ENCODE peak calls at places on chromosomes 3 and 15, in five cellular contexts. I, Q, A, H and C are unnamed samples.

GRCh38 chr15:79535536-79535935 is 103.4 kb downstream of the MINAR1 start:
- DNase-seq in I (no peak), Q (no peak), A (no peak), H (no peak), C (no peak)

GRCh38 chr3:127473244-127474024 is 117.1 kb downstream of the TPRA1 start:
- DNase-seq in I (peak; percentile 84), Q (peak; percentile 53), A (no peak), H (peak; percentile 27), C (peak; percentile 80)

GRCh38 chr15:96285306-96285705 is 45.2 kb upstream of the NR2F2 start:
- DNase-seq in I (no peak), Q (no peak), A (no peak), H (no peak), C (no peak)

GRCh38 chr3:8445861-8446260 is 55.8 kb upstream of the LMCD1 start:
- DNase-seq in I (no peak), Q (no peak), A (no peak), H (no peak), C (no peak)

GRCh38 chr3:169128579-169128978 is 534.9 kb downstream of the MECOM start:
- DNase-seq in I (no peak), Q (no peak), A (no peak), H (no peak), C (no peak)

GRCh38 chr3:14432996-14433572 is 30.7 kb downstream of the SLC6A6 start:
- DNase-seq in I (no peak), Q (no peak), A (no peak), H (no peak), C (no peak)

GRCh38 chr15:95013379-95013778 is 782.0 kb downstream of the MCTP2 start:
- DNase-seq in I (no peak), Q (no peak), A (no peak), H (no peak), C (no peak)

GRCh38 chr3:31858439-31858838 is 122.6 kb downstream of the OSBPL10 start:
- DNase-seq in I (no peak), Q (no peak), A (no peak), H (no peak), C (no peak)

GRCh38 chr3:62679988-62680387 is 195.2 kb downstream of the CADPS start:
- DNase-seq in I (no peak), Q (no peak), A (no peak), H (no peak), C (no peak)

GRCh38 chr15:48896775-48897143 is 18.8 kb downstream of the EID1 start:
- DNase-seq in I (no peak), Q (no peak), A (no peak), H (no peak), C (no peak)

DNA sequence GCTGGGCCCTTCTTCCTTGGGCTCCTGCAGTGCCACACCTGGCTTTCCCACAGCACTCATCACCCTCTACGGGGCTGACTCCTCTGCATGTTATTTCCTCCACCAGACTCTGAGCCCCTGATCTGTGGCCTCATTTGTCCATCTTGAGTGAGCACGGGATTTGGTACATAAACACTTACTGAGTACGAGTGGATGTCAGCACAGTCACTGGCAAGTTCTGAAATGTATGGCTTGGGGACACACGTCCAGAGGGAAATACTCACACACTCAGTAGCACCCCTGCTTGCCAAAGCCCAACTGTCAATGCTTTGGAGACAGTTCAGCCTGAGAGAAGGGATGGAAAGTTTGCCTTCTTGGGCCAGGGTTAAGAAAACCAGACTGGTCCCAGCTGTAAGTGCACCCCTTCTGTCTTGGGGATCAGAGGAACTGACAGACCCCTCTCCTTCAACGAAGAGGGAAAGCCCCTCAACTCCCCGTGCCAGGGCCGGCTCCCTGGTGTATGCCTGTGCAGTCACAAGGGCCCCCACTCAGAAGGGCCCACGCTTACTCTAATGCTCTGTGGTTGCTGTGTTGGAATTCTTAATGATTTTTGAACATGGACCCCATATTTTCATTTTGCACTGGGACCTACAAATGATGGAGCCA is 71.9 kb downstream of the UMPS start:
- DNase-seq in I (no peak), Q (no peak), A (no peak), H (no peak), C (no peak)
- TF ChIP-seq ZNF274 in I (no peak), Q (no peak), A (no peak), H (no peak), C (no peak)

GRCh38 chr3:190142041-190142440 is 21.3 kb upstream of the P3H2 start:
- DNase-seq in I (no peak), Q (no peak), A (no peak), H (no peak), C (no peak)
- TF ChIP-seq ZNF274 in I (no peak), Q (no peak), A (no peak), H (no peak), C (no peak)

DNA sequence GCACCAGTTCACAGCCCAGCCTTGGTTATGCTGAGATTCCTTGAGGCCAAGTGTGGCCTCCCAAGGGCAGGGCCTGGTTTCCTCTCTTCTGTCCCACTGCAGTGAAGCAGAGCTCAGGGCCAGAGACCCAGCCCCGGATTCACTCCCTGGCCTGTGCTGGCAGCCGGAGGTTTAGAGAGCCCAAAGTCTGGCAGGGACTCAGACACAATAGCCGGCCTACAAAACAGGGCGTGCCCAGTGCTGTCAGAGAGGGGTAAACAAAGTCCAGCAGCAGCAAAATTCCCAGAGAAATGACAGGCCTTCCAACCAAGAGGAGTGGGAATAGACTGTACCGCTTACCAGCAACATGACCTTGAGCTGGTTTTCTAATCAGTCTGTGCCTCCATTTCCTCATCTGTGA is 14.0 kb downstream of the VIPR1 start:
- DNase-seq in I (no peak), Q (no peak), A (no peak), H (no peak), C (no peak)
- TF ChIP-seq ZNF274 in I (no peak), Q (no peak), A (no peak), H (no peak), C (no peak)

DNA sequence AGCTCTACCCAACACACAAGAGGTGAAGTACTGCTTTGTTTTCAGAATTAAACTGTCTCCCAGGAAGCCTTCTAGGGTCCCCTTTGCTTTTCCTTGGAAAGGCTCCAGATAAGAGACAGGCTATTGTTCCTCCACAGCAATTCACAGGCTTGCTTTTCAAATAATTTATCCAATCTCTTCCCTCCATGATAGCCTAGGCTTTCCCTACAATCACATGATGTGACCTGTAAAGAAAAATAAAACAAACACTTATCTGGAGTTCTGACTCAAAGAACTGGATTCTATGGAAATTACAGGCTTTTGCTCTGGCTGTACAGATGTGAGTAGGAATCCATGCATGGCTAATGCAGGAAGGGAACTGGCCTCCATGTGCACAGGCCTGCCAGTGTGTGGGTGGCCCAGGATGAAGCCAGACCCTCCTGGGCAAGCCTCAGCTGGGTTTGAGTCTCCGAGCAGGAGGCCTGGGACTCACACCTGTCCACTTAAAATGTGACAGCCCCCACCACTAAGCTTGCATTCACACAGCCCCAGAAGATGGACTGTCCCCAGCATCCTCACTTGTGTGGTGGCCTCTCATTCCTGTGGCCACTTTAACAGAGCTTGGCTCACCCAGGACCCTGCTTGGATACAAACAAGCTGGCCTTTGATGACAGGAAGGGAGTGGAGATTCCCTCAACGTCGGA is 75.8 kb upstream of the LEKR1 start:
- DNase-seq in I (no peak), Q (no peak), A (no peak), H (no peak), C (no peak)
- TF ChIP-seq ZNF274 in I (no peak), Q (no peak), A (no peak), H (no peak), C (no peak)